ENCODE peak calls at places on chromosomes 3 and 15, in nine cellular contexts. J, F, W, I, N, S, M, X and Q are unnamed samples.

GRCh38 chr3:8867646-8868045 is 95.6 kb downstream of the RAD18 start:
- DNase-seq in J (no peak), F (no peak), W (no peak), I (no peak), N (no peak), S (no peak), M (no peak), X (no peak), Q (no peak)

GRCh38 chr3:183762304-183762703 is 63.1 kb downstream of the MAP6D1 start:
- DNase-seq in J (no peak), F (no peak), W (no peak), I (no peak), N (no peak), S (no peak), M (no peak), X (no peak), Q (no peak)

GRCh38 chr15:51366911-51367310 is 25.5 kb downstream of the GLDN start:
- DNase-seq in J (peak; percentile 38), F (peak; percentile 84), W (no peak), I (no peak), N (no peak), S (peak; percentile 50), M (no peak), X (peak; percentile 36), Q (no peak)

GRCh38 chr3:134511500-134511899 is 25.6 kb downstream of the CEP63 start:
- DNase-seq in J (no peak), F (no peak), W (no peak), I (no peak), N (no peak), S (no peak), M (no peak), X (no peak), Q (no peak)

GRCh38 chr3:128573160-128573559 is 77.5 kb downstream of the RPN1 start:
- DNase-seq in J (no peak), F (no peak), W (no peak), I (no peak), N (no peak), S (no peak), M (no peak), X (no peak), Q (peak; percentile 30)

GRCh38 chr3:188292827-188293226 is 138.9 kb downstream of the LPP start:
- DNase-seq in J (no peak), F (no peak), W (no peak), I (no peak), N (no peak), S (no peak), M (no peak), X (no peak), Q (no peak)

GRCh38 chr3:112053229-112053628 is 18.7 kb downstream of the TMPRSS7 start:
- DNase-seq in J (no peak), F (no peak), W (no peak), I (no peak), N (no peak), S (no peak), M (no peak), X (no peak), Q (no peak)

GRCh38 chr3:52128118-52128683 is 26.0 kb downstream of the POC1A start:
- DNase-seq in J (peak; percentile 73), F (peak; percentile 67), W (no peak), I (no peak), N (no peak), S (no peak), M (no peak), X (peak; percentile 28), Q (no peak)

GRCh38 chr3:88725440-88725839 is 382.0 kb upstream of the EPHA3 start:
- DNase-seq in J (no peak), F (no peak), W (no peak), I (no peak), N (no peak), S (no peak), M (no peak), X (no peak), Q (no peak)

GRCh38 chr3:12317914-12318313 is 29.0 kb downstream of the PPARG start:
- DNase-seq in J (no peak), F (no peak), W (no peak), I (no peak), N (no peak), S (no peak), M (no peak), X (no peak), Q (no peak)

GRCh38 chr3:149781216-149781615 is 11.1 kb downstream of the ANKUB1 start:
- DNase-seq in J (no peak), F (no peak), W (no peak), I (no peak), N (peak; percentile 8), S (no peak), M (no peak), X (no peak), Q (no peak)

GRCh38 chr3:47666118-47666517 is 87.5 kb upstream of the CSPG5 start:
- DNase-seq in J (no peak), F (no peak), W (no peak), I (no peak), N (no peak), S (no peak), M (no peak), X (no peak), Q (no peak)
- TF ChIP-seq CTCF in J (no peak), F (no peak), W (no peak), I (no peak), N (no peak), S (no peak), M (no peak), X (no peak), Q (no peak)

DNA sequence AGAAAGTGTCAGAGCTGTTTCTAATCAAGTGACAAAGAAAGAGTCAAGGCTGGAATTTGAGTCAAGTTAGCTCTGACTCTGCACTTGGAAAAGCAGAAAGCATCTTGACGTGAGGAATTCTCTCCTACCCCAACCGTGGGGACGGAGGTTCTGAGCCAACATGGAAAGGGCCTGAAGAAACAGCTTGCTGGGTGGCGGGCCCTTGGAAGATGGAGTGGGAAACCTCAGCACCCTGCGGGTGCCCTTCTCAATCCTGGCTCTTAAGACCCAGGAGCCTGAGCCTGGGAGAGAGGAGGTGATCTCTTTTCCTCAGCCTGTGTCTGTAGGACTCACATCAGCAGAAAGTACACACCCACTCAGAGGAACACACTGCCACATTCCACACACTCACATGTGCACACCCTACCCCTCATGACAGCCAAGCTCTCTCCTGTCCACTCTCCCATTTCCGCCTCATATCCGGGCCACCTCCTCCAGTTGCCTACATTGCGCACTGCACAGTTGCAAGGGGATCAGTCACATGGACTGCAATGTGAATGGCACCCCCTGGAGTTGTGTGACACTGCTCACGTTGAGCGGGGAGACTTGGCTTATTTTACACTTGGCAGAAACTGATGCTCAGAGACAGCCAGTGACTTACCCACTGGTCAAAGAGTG is 101.6 kb upstream of the SLC6A6 start:
- DNase-seq in J (no peak), F (no peak), W (no peak), I (no peak), N (no peak), S (no peak), M (no peak), X (no peak), Q (no peak)
- TF ChIP-seq CTCF in J (no peak), F (no peak), W (no peak), I (no peak), N (no peak), S (no peak), M (no peak), X (no peak), Q (no peak)

GRCh38 chr3:173043757-173044156 is 97.3 kb downstream of the SPATA16 start:
- DNase-seq in J (no peak), F (no peak), W (no peak), I (no peak), N (no peak), S (no peak), M (no peak), X (no peak), Q (no peak)

GRCh38 chr3:173044998-173045397 is 96.0 kb downstream of the SPATA16 start:
- DNase-seq in J (no peak), F (no peak), W (no peak), I (no peak), N (no peak), S (no peak), M (no peak), X (no peak), Q (no peak)

DNA sequence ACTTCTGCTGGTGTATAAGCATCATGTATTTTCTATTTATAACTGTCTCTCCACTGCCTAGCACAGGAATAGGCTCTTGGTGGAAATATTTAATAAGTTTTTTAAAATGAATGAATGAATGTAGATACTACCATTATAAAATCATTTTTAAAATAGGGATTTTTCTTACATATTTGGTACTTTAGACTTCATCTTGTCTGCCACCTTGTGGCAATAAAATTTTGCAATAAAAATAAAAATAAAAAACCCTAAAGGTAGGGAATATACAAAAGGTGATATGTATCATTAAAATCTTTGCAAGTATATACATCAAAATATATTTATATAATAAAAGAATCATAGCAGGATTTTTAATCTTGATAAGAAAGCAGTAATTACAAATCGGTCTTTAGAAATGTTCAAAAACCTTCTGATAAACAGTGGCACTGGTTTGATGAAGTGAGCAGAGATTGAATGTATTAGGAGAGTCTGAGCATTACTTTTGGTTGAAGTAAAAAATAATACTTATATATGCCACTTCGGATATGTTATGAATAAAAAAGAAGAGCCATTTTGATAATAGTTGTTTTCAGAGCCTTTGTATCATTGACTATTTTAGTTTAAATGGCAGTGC is 95.2 kb downstream of the SPATA16 start:
- DNase-seq in J (peak; percentile 22), F (peak; percentile 35), W (no peak), I (no peak), N (no peak), S (no peak), M (no peak), X (no peak), Q (no peak)
- TF ChIP-seq CTCF in J (peak; percentile 31), F (no peak), W (peak; percentile 15), I (no peak), N (no peak), S (peak; percentile 19), M (no peak), X (peak; percentile 50), Q (no peak)

GRCh38 chr15:92595506-92596337 is 59.9 kb downstream of the FAM174B start:
- DNase-seq in J (no peak), F (no peak), W (no peak), I (no peak), N (no peak), S (no peak), M (no peak), X (no peak), Q (no peak)
- TF ChIP-seq CTCF in J (no peak), F (no peak), W (no peak), I (no peak), N (no peak), S (no peak), M (no peak), X (no peak), Q (no peak)

GRCh38 chr3:178320481-178321352 is 215.5 kb upstream of the KCNMB2 start:
- DNase-seq in J (peak; percentile 77), F (peak; percentile 68), W (no peak), I (no peak), N (no peak), S (no peak), M (peak; percentile 30), X (no peak), Q (no peak)

DNA sequence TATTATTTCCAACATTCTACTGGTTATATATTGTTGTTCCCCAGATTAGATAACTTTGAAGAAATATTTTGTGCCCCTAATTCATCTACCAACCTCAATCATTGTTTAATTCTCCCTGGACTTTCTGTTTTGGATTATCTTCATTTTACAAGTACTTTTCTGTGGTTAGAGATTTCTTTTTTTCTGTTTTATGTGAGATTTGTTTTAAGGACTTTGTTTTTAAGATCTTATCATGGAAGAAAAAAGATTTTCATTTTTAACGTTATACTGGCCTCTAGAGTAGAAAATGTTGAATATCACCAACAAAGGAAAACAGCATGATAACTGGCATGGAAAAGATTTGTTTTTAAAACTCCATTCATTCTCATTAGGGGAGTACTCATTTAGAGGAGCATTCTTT is 210.9 kb upstream of the KCNMB2 start:
- DNase-seq in J (peak; percentile 77), F (peak; percentile 75), W (no peak), I (no peak), N (no peak), S (peak; percentile 30), M (no peak), X (no peak), Q (no peak)
- TF ChIP-seq CTCF in J (peak; percentile 41), F (peak; percentile 10), W (peak; percentile 62), I (no peak), N (no peak), S (peak; percentile 29), M (peak; percentile 23), X (no peak), Q (no peak)